ENCODE peak calls at places on chromosomes 11 and 22, in four cellular contexts. Q is HCT116, K is GM23338, B is MM.1S. U is an unnamed sample. For H3K4me1, the result is how much of the 10 kb centered on the place peaks cover.

GRCh38 chr11:64571410-64572091 is 19.5 kb upstream of the SLC22A12 start:
- DNase-seq in B (no peak), Q (no peak), K (peak), U (peak)

GRCh38 chr11:59833602-59834001 is 11.7 kb downstream of the CBLIF start:
- DNase-seq in Q (no peak), B (no peak), K (no peak), U (no peak)

GRCh38 chr11:13354335-13354734 is 76.7 kb downstream of the BMAL1 start:
- DNase-seq in K (peak), B (no peak), Q (no peak), U (no peak)

GRCh38 chr11:19628018-19628417 is 84.6 kb upstream of the NAV2 start:
- DNase-seq in K (no peak), B (no peak), Q (no peak), U (no peak)

GRCh38 chr11:2108675-2109481 is 30.3 kb downstream of the IGF2 start:
- DNase-seq in Q (no peak), K (no peak), B (no peak), U (no peak)

GRCh38 chr22:49659924-49660315 is 167.8 kb downstream of the BRD1 start:
- DNase-seq in B (no peak), Q (no peak), K (no peak), U (no peak)

GRCh38 chr11:118998388-118998717 is 415 bp downstream of the CENATAC start:
- DNase-seq in B (no peak), Q (no peak), K (peak), U (no peak)

GRCh38 chr22:36325163-36326031 is 62.4 kb downstream of the MYH9 start:
- DNase-seq in Q (no peak), K (no peak), B (no peak), U (peak)

GRCh38 chr11:96736591-96736990 is 346.8 kb downstream of the JRKL start:
- DNase-seq in B (no peak), K (no peak), Q (no peak), U (no peak)

GRCh38 chr11:69384548-69385465 is 90.9 kb downstream of the MYEOV start:
- DNase-seq in Q (no peak), B (no peak), K (no peak), U (no peak)

GRCh38 chr11:93648168-93648567 is 13.3 kb upstream of the CEP295 start:
- DNase-seq in Q (no peak), K (peak), B (no peak), U (peak)

GRCh38 chr22:23621082-23621780 is 10.9 kb downstream of the DRICH1 start:
- DNase-seq in B (peak), Q (no peak), K (no peak), U (peak)

GRCh38 chr11:57639321-57640067 is 10.2 kb downstream of the YPEL4 start:
- DNase-seq in K (peak), Q (no peak), B (no peak), U (peak)

GRCh38 chr11:124108158-124108557 is 7.1 kb upstream of the VWA5A start:
- DNase-seq in K (peak), Q (peak), B (peak), U (peak)

GRCh38 chr11:120547871-120548681 is 36.5 kb downstream of the GRIK4 start:
- DNase-seq in Q (peak), B (no peak), K (peak), U (peak)

GRCh38 chr11:94845622-94846021 is 77.5 kb downstream of the AMOTL1 start:
- DNase-seq in K (no peak), Q (no peak), B (no peak), U (peak)

GRCh38 chr22:41557401-41558240 is 3.2 kb upstream of the CSDC2 start:
- DNase-seq in B (peak), Q (no peak), K (peak), U (peak)

GRCh38 chr11:35524780-35525179 is 636 bp downstream of the PAMR1 start:
- DNase-seq in B (no peak), Q (no peak), K (no peak), U (no peak)

GRCh38 chr11:35526370-35526792 is 965 bp upstream of the PAMR1 start:
- DNase-seq in B (no peak), Q (peak), K (peak), U (no peak)

GRCh38 chr11:35523861-35524260 is 1.6 kb downstream of the PAMR1 start:
- DNase-seq in K (no peak), Q (no peak), B (no peak), U (no peak)

GRCh38 chr11:35523351-35523768 is 2.1 kb downstream of the PAMR1 start:
- DNase-seq in Q (no peak), B (no peak), K (no peak), U (no peak)

GRCh38 chr11:35525501-35526175 is at the start of gene PAMR1:
- DNase-seq in B (peak), Q (no peak), K (peak), U (peak)
- H2AFZ ChIP-seq in B (peak), Q (no peak), K (peak), U (peak)

GRCh38 chr11:16606784-16607674 is 131.4 kb upstream of the C11orf58 start:
- DNase-seq in K (peak), B (no peak), Q (no peak), U (peak)
- TF ChIP-seq EZH2phosphoT487 in K (no peak), B (no peak), Q (peak), U (no peak)

GRCh38 chr22:45969414-45969799 is 7.6 kb downstream of the WNT7B start:
- DNase-seq in B (no peak), Q (no peak), K (peak), U (no peak)
- H3K4me1 ChIP-seq in B (under half), Q (under half), K (under half), U (under half)

GRCh38 chr11:27012254-27012921 is 18.5 kb downstream of the FIBIN start:
- DNase-seq in B (no peak), K (peak), Q (no peak), U (peak)

GRCh38 chr11:27013741-27014415 is 20.0 kb downstream of the FIBIN start:
- DNase-seq in Q (no peak), K (no peak), B (no peak), U (peak)

GRCh38 chr11:27008811-27009535 is 15.1 kb downstream of the FIBIN start:
- DNase-seq in Q (no peak), K (no peak), B (no peak), U (no peak)

GRCh38 chr11:27011560-27012253 is 17.8 kb downstream of the FIBIN start:
- DNase-seq in B (no peak), Q (no peak), K (no peak), U (no peak)
- H2AFZ ChIP-seq in B (no peak), Q (no peak), K (no peak), U (no peak)

GRCh38 chr11:18235394-18235926 is 1.1 kb downstream of the SAA4 start:
- DNase-seq in B (no peak), Q (no peak), K (no peak), U (no peak)
- TF ChIP-seq EZH2phosphoT487 in B (no peak), Q (no peak), K (no peak), U (no peak)

GRCh38 chr22:42958937-42959336 is 56.0 kb downstream of the PACSIN2 start:
- DNase-seq in B (no peak), Q (no peak), K (no peak), U (no peak)
- H3K4me1 ChIP-seq in B (under half), Q (under half), K (half or more), U (half or more)

GRCh38 chr11:87013852-87014251 is 23.9 kb upstream of the TMEM135 start:
- DNase-seq in B (no peak), K (no peak), Q (no peak), U (peak)
- H2AFZ ChIP-seq in B (no peak), K (no peak), Q (no peak), U (no peak)

GRCh38 chr22:19119949-19120348 is 2.3 kb downstream of the DGCR2 start:
- DNase-seq in B (no peak), K (no peak), Q (no peak), U (no peak)

GRCh38 chr22:19120829-19121630 is 1.2 kb downstream of the DGCR2 start:
- DNase-seq in B (no peak), Q (peak), K (peak), U (peak)

GRCh38 chr22:19122752-19123492 is 710 bp upstream of the DGCR2 start:
- DNase-seq in B (no peak), Q (no peak), K (peak), U (peak)

GRCh38 chr22:19122143-19122751 is at the start of gene DGCR2:
- DNase-seq in Q (peak), K (peak), B (peak), U (peak)

DNA sequence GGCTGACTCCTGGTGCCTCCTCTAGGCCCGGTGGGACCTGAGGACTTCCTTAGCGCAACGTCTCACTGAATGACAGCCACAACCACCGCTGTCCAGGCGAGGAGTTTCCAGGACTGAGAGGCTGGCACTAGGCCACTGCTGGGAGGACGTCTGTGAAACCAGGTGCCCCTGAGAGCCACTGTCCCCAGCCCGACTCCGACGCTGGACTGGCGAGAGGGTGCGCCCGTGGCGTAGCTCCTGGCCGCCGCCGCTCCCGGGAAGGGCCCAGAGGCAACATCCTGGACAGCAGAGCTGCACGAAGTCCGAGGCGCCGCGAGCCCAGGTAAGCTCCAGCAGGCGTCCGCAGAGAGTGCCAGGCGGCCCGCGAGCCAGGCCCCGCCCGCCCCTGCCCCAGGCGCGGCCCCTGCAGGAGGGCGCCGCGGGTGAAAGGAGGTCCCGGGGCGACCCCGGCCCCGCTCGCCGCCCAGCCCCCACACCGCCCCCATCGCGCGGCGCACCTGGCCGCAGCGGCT is 525 bp downstream of the DGCR2 start:
- DNase-seq in Q (no peak), B (peak), K (peak), U (peak)
- TF ChIP-seq EZH2phosphoT487 in Q (no peak), B (no peak), K (no peak), U (no peak)